ENCODE peak calls at places on chromosomes 12 and 14, in four cellular contexts. I, F, B and O are unnamed samples.

GRCh38 chr12:26936559-26937442 is 980 bp downstream of the INTS13 start:
- DNase-seq in F (no peak), B (no peak), I (no peak), O (no peak)

GRCh38 chr14:70515796-70516195 is 19.0 kb downstream of the ADAM20 start:
- DNase-seq in F (no peak), I (no peak), B (no peak), O (no peak)

GRCh38 chr12:90959538-90960139 is 4.7 kb upstream of the CCER1 start:
- DNase-seq in B (no peak), I (peak; percentile 26), F (no peak), O (peak; percentile 52)

GRCh38 chr14:61927521-61927920 is 165.3 kb downstream of the SNAPC1 start:
- DNase-seq in I (no peak), F (no peak), B (peak; percentile 84), O (no peak)

GRCh38 chr14:49594347-49595089 is 4.2 kb upstream of the LRR1 start:
- DNase-seq in F (no peak), B (peak; percentile 78), I (no peak), O (no peak)

GRCh38 chr12:43893670-43894069 is 57.8 kb downstream of the TMEM117 start:
- DNase-seq in B (peak; percentile 74), I (no peak), F (no peak), O (no peak)

GRCh38 chr14:54299393-54300363 is 97.1 kb upstream of the CDKN3 start:
- DNase-seq in F (no peak), I (no peak), B (peak; percentile 99), O (no peak)

GRCh38 chr12:79344855-79345840 is 345.6 kb downstream of the PAWR start:
- DNase-seq in F (no peak), I (no peak), B (peak; percentile 22), O (peak; percentile 51)

GRCh38 chr14:71466942-71467341 is 465.3 kb upstream of the RGS6 start:
- DNase-seq in F (no peak), B (no peak), I (no peak), O (no peak)

GRCh38 chr14:36952702-36953101 is 219.7 kb downstream of the SLC25A21 start:
- DNase-seq in F (no peak), B (peak; percentile 75), I (no peak), O (no peak)

GRCh38 chr14:69713127-69713800 is 53.7 kb upstream of the SRSF5 start:
- DNase-seq in F (peak; percentile 84), B (no peak), I (peak; percentile 69), O (no peak)

GRCh38 chr12:56129210-56129691 is 1.2 kb downstream of the ESYT1 start:
- DNase-seq in B (peak; percentile 31), I (peak; percentile 64), F (peak; percentile 62), O (peak; percentile 73)

GRCh38 chr14:71597955-71598659 is 334.1 kb upstream of the RGS6 start:
- DNase-seq in I (no peak), F (no peak), B (no peak), O (no peak)

GRCh38 chr12:49190317-49190716 is 1.4 kb upstream of the TUBA1A start:
- DNase-seq in I (no peak), B (no peak), F (no peak), O (no peak)

GRCh38 chr12:49389092-49389703 is 21.9 kb downstream of the SPATS2 start:
- DNase-seq in I (no peak), B (no peak), F (no peak), O (peak; percentile 46)

GRCh38 chr12:92927436-92928116 is 1.5 kb downstream of the EEA1 start:
- DNase-seq in F (no peak), I (no peak), B (peak; percentile 77), O (no peak)

GRCh38 chr14:97058071-97058470 is 260.9 kb downstream of the VRK1 start:
- DNase-seq in B (no peak), I (no peak), F (no peak), O (no peak)

GRCh38 chr14:49915085-49915484 is 22.2 kb downstream of the ARF6 start:
- DNase-seq in F (no peak), B (no peak), I (no peak), O (no peak)

GRCh38 chr12:4978737-4979136 is 64.9 kb upstream of the KCNA5 start:
- DNase-seq in B (no peak), F (no peak), I (no peak), O (no peak)

GRCh38 chr14:102772781-102773570 is 4.3 kb upstream of the TRAF3 start:
- DNase-seq in B (no peak), I (no peak), F (no peak), O (no peak)

GRCh38 chr12:93766802-93767523 is 89.8 kb downstream of the CRADD start:
- DNase-seq in F (no peak), B (peak; percentile 45), I (no peak), O (peak; percentile 60)

GRCh38 chr14:51616724-51617409 is 34.8 kb upstream of the FRMD6 start:
- DNase-seq in F (peak; percentile 67), B (peak; percentile 97), I (peak; percentile 74), O (no peak)

GRCh38 chr12:6465467-6466183 is 4.9 kb downstream of the VAMP1 start:
- DNase-seq in I (peak; percentile 59), B (peak; percentile 41), F (no peak), O (peak; percentile 72)

GRCh38 chr14:103483600-103483999 is 39.0 kb downstream of the CKB start:
- DNase-seq in B (peak; percentile 92), I (peak; percentile 66), F (no peak), O (no peak)

GRCh38 chr12:89370850-89371249 is 18.5 kb upstream of the DUSP6 start:
- DNase-seq in F (peak; percentile 86), I (no peak), B (peak; percentile 97), O (no peak)

DNA sequence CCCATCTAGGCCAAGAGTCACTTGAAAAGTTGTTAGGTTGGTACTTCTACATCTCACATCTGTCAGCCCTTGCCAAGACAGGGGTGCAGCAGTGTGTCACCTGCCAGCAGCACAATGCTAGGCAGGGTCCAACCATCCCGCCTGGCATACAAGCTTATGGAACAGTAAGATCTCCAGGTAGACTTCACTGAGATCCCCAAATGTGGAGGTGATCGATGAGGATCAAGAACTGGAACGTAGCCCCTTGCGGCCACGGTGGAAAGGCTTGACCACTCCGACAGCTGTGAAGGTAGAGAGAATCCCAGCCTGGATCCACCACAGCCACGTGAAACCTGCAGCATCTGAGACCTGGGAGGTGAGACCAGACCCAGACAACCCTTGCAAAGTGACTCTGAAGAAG is 696.0 kb upstream of the LMO3 start:
- DNase-seq in B (no peak), I (no peak), F (no peak), O (no peak)
- H3K4me1 ChIP-seq in B (no peaks in the 10 kb centered on the region), I (no peaks in the 10 kb centered on the region), F (no peaks in the 10 kb centered on the region), O (no peaks in the 10 kb centered on the region)

GRCh38 chr12:15688202-15688736 is 100.9 kb downstream of the EPS8 start:
- DNase-seq in I (peak; percentile 52), F (no peak), B (no peak), O (peak; percentile 58)
- H3K4me3 ChIP-seq in I (no peak overlapping the region), F (peak overlapping the region; percentile 45), B (peak overlapping the region; percentile 34), O (peak overlapping the region; percentile 32)

GRCh38 chr14:33986804-33987203 is 35.9 kb upstream of the EGLN3 start:
- DNase-seq in F (no peak), I (no peak), B (peak; percentile 97), O (no peak)
- H3K4me1 ChIP-seq in F (no peaks in the 10 kb centered on the region), I (no peaks in the 10 kb centered on the region), B (peaks cover 16% of the 10 kb centered on the region), O (peaks cover 12% of the 10 kb centered on the region)

GRCh38 chr14:57297852-57298251 is 29.1 kb downstream of the AP5M1 start:
- DNase-seq in B (no peak), I (no peak), F (no peak), O (no peak)
- H3K4me3 ChIP-seq in B (no peak overlapping the region), I (no peak overlapping the region), F (no peak overlapping the region), O (no peak overlapping the region)

DNA sequence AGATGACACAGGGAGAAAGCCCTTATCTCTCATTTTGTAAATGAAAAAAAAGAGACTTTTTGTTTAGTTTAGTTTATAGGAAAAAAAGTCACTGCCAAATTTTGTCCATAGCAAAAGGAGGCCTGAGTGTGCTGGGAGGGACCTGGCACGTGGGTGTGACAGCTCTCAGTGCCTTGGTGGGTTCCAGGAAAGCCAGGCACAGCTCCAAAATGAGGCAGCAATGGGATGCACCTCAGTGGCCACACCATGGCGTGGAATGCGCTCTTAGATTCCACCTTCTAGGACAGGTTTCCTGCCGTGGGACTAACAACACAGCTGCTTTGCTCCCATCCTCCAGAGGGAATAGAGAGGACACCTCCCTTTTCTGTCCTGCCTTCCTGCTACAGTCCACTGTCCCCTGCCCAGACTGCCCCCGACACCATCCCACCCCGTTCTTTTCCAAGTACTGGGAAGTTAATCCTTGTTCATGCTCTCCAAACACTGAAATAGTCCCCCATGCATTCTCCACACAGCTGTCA is 207.6 kb downstream of the EMP1 start:
- DNase-seq in F (no peak), I (no peak), B (no peak), O (no peak)
- H3K4me1 ChIP-seq in F (no peaks in the 10 kb centered on the region), I (no peaks in the 10 kb centered on the region), B (no peaks in the 10 kb centered on the region), O (no peaks in the 10 kb centered on the region)

GRCh38 chr12:47740536-47741339 is 15.4 kb upstream of the ENDOU start:
- DNase-seq in F (no peak), B (no peak), I (no peak), O (no peak)
- H3K4me3 ChIP-seq in F (no peak overlapping the region), B (no peak overlapping the region), I (no peak overlapping the region), O (no peak overlapping the region)

GRCh38 chr12:13744566-13744965 is 236.8 kb downstream of the GRIN2B start:
- DNase-seq in B (no peak), F (no peak), I (no peak), O (no peak)
- H3K4me1 ChIP-seq in B (peaks cover 4% of the 10 kb centered on the region), F (no peaks in the 10 kb centered on the region), I (no peaks in the 10 kb centered on the region), O (no peaks in the 10 kb centered on the region)

GRCh38 chr12:58645946-58646345 is 274.4 kb downstream of the LRIG3 start:
- DNase-seq in I (no peak), F (no peak), B (no peak), O (no peak)

GRCh38 chr12:58651850-58652249 is 268.5 kb downstream of the LRIG3 start:
- DNase-seq in F (no peak), B (no peak), I (no peak), O (no peak)

GRCh38 chr12:58654021-58654420 is 266.3 kb downstream of the LRIG3 start:
- DNase-seq in I (no peak), F (no peak), B (no peak), O (no peak)

GRCh38 chr12:58647495-58647894 is 272.8 kb downstream of the LRIG3 start:
- DNase-seq in I (no peak), F (no peak), B (no peak), O (no peak)

DNA sequence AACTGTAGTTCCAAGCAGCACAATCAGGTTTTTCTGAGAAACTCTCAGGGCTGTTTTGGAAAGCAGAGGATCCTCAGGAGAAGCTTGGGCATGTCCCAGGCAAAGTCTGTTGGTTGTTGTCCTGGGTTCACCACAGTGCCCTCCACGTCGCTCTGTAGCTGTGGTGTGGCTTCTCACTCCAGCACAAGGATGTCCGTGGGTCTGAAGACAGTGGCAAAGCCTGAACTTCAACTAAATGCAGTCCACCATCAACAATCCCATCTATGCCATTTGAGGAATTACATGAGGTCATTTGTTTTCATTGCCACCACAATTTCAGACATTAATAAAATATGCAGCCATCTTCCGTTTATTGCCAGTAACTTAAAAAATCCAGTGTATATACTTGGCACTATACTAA is 272.2 kb downstream of the LRIG3 start:
- DNase-seq in F (no peak), I (no peak), B (no peak), O (no peak)
- H3K4me3 ChIP-seq in F (no peak overlapping the region), I (no peak overlapping the region), B (no peak overlapping the region), O (no peak overlapping the region)

GRCh38 chr12:2352203-2352602 is 299.4 kb downstream of the CACNA1C start:
- DNase-seq in F (no peak), B (no peak), I (no peak), O (no peak)
- H3K4me1 ChIP-seq in F (no peaks in the 10 kb centered on the region), B (no peaks in the 10 kb centered on the region), I (no peaks in the 10 kb centered on the region), O (no peaks in the 10 kb centered on the region)